ENCODE peak calls at places on chromosomes 6 and 20, in four cellular contexts. One of them, this sample, is unnamed.

GRCh38 chr6:151026021-151026663 is 160.6 kb downstream of the MTHFD1L start:
- DNase-seq in adrenal gland: no peak
- DNase-seq in ecto neural progenitor cell: no peak
- DNase-seq in T-helper 9 cell: no peak
- DNase-seq in this sample: no peak

GRCh38 chr6:34583861-34584604 is 27.9 kb upstream of the SPDEF start:
- DNase-seq in adrenal gland: no peak
- DNase-seq in ecto neural progenitor cell: no peak
- DNase-seq in T-helper 9 cell: no peak
- DNase-seq in this sample: no peak

GRCh38 chr6:90446164-90446563 is 140.7 kb downstream of the MAP3K7 start:
- DNase-seq in T-helper 9 cell: no peak
- DNase-seq in adrenal gland: no peak
- DNase-seq in ecto neural progenitor cell: no peak
- DNase-seq in this sample: no peak

GRCh38 chr6:17099401-17100059 is 2.3 kb upstream of the STMND1 start:
- DNase-seq in adrenal gland: no peak
- DNase-seq in ecto neural progenitor cell: no peak
- DNase-seq in T-helper 9 cell: no peak
- DNase-seq in this sample: no peak

GRCh38 chr20:38353298-38353697 is 7.0 kb downstream of the LBP start:
- DNase-seq in ecto neural progenitor cell: no peak
- DNase-seq in T-helper 9 cell: no peak
- DNase-seq in adrenal gland: no peak
- DNase-seq in this sample: no peak

GRCh38 chr20:50308513-50309279 is 118.1 kb downstream of the CEBPB start:
- DNase-seq in ecto neural progenitor cell: peak
- DNase-seq in adrenal gland: peak
- DNase-seq in T-helper 9 cell: no peak
- DNase-seq in this sample: no peak

GRCh38 chr6:160238786-160239751 is 19.6 kb downstream of the SLC22A2 start:
- DNase-seq in T-helper 9 cell: no peak
- DNase-seq in adrenal gland: peak
- DNase-seq in ecto neural progenitor cell: no peak
- DNase-seq in this sample: no peak

GRCh38 chr20:62578294-62578897 is 63.9 kb upstream of the SLCO4A1 start:
- DNase-seq in adrenal gland: no peak
- DNase-seq in ecto neural progenitor cell: no peak
- DNase-seq in T-helper 9 cell: no peak
- DNase-seq in this sample: no peak

GRCh38 chr20:49685161-49685601 is 28.5 kb downstream of the B4GALT5 start:
- DNase-seq in adrenal gland: no peak
- DNase-seq in ecto neural progenitor cell: no peak
- DNase-seq in T-helper 9 cell: no peak
- DNase-seq in this sample: no peak

GRCh38 chr20:347640-348484 is 951 bp downstream of the NRSN2 start:
- DNase-seq in T-helper 9 cell: peak
- DNase-seq in ecto neural progenitor cell: peak
- DNase-seq in adrenal gland: peak
- DNase-seq in this sample: peak

GRCh38 chr6:143992285-143992684 is 15.8 kb downstream of the PLAGL1 start:
- DNase-seq in adrenal gland: no peak
- DNase-seq in T-helper 9 cell: no peak
- DNase-seq in ecto neural progenitor cell: no peak
- DNase-seq in this sample: no peak

GRCh38 chr6:43778976-43779863 is 9.2 kb downstream of the VEGFA start:
- DNase-seq in ecto neural progenitor cell: no peak
- DNase-seq in adrenal gland: peak
- DNase-seq in T-helper 9 cell: no peak
- DNase-seq in this sample: no peak

GRCh38 chr6:140064371-140064770 is 689.9 kb upstream of the CITED2 start:
- DNase-seq in ecto neural progenitor cell: no peak
- DNase-seq in T-helper 9 cell: no peak
- DNase-seq in adrenal gland: no peak
- DNase-seq in this sample: no peak

GRCh38 chr6:46755867-46756266 is 9.1 kb downstream of the ANKRD66 start:
- DNase-seq in ecto neural progenitor cell: no peak
- DNase-seq in adrenal gland: no peak
- DNase-seq in T-helper 9 cell: no peak
- DNase-seq in this sample: no peak

GRCh38 chr6:1597924-1598323 is 11.8 kb upstream of the FOXC1 start:
- DNase-seq in ecto neural progenitor cell: no peak
- DNase-seq in T-helper 9 cell: no peak
- DNase-seq in adrenal gland: no peak
- DNase-seq in this sample: no peak

This sample was measured in effector memory CD8-positive, alpha-beta T cell.